ENCODE peak calls at places on chromosomes 3 and 15, in seven cellular contexts. H is GM12878, I is HepG2, T is SK-N-SH, G is K562, S is GM12891, X is H1. P is an unnamed sample.

GRCh38 chr15:58797505-58797904 is 26.4 kb downstream of the MINDY2 start:
- DNase-seq in G (no peak), X (no peak), T (no peak), H (no peak), S (no peak), I (no peak), P (no peak)

GRCh38 chr3:141000691-141001090 is 50.5 kb upstream of the SPSB4 start:
- DNase-seq in S (no peak), I (peak; percentile 13), T (no peak), G (no peak), X (no peak), H (no peak), P (no peak)

GRCh38 chr3:51712511-51712931 is 5.7 kb downstream of the GRM2 start:
- DNase-seq in I (no peak), S (peak; percentile 3), G (no peak), H (no peak), X (peak; percentile 33), T (peak; percentile 15), P (peak; percentile 2)

GRCh38 chr3:25592510-25592968 is 72.2 kb downstream of the TOP2B start:
- DNase-seq in G (peak; percentile 45), S (no peak), H (no peak), X (no peak), T (no peak), I (peak; percentile 74), P (no peak)

GRCh38 chr15:65839354-65839901 is 29.9 kb upstream of the RAB11A start:
- DNase-seq in G (peak; percentile 45), X (no peak), I (no peak), S (no peak), T (no peak), H (no peak), P (no peak)

GRCh38 chr3:8800016-8800415 is 30.6 kb upstream of the OXTR start:
- DNase-seq in X (no peak), I (no peak), G (no peak), H (no peak), T (no peak), S (no peak), P (no peak)

GRCh38 chr15:76913737-76914136 is 8.6 kb upstream of the SCAPER start:
- DNase-seq in G (no peak), H (no peak), X (no peak), T (no peak), I (no peak), S (no peak), P (no peak)

GRCh38 chr3:191237045-191237882 is 38.2 kb downstream of the OSTN start:
- DNase-seq in I (no peak), H (no peak), G (no peak), X (no peak), S (no peak), T (no peak), P (no peak)

GRCh38 chr15:40244961-40245523 is 6.2 kb downstream of the PAK6 start:
- DNase-seq in S (no peak), T (no peak), I (peak; percentile 10), H (no peak), G (no peak), X (no peak), P (no peak)

GRCh38 chr3:121724130-121724529 is 25.4 kb downstream of the GOLGB1 start:
- DNase-seq in X (no peak), S (no peak), G (no peak), I (no peak), T (no peak), H (peak; percentile 57), P (no peak)

DNA sequence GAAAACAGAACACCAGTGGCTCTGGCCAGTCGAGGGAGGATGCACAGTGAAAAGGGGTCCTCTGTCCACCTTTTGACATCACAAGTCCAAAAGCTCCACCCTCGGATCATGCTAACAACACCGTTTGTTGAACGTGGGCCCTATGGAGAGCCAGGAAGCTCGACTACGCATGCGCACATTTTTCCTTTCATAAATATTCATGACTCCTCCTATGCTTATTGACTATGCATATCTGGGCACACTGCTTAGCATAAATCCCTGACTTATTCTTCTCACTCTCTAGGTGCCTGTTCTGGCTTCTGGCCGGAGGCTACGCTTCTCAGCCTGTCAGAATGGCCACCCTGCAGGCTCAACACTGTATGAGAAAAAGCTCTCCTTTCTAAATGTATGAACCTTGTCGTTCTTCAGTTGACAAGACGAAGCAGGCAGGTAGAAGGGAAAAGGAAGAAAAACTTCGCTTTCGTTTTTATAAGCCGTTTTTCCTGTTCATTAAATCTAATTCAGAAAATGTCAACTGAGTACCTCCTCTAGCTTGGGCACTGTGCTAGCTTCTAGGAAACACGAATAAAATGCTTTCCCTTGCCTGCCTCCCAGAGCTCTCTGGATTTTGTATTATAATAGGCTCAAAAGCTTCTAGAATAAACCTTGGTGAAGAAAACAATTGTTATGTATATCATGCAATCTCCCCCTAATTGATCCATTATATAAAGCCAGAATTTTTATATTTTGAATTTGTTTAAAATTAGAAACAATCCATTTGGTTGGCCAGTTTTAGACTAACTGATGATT is 207.8 kb downstream of the ATP10A start:
- DNase-seq in G (no peak), T (no peak), X (no peak), I (no peak), H (no peak), S (no peak), P (no peak)
- TF ChIP-seq TAF1 in G (no peak), T (no peak), X (no peak), I (no peak), H (no peak), S (no peak), P (no peak)

GRCh38 chr3:100561459-100562158 is 47.8 kb upstream of the ADGRG7 start:
- DNase-seq in S (no peak), G (no peak), X (no peak), I (no peak), T (no peak), H (no peak), P (no peak)
- TF ChIP-seq POLR2AphosphoS5 in S (no peak), G (no peak), X (no peak), I (no peak), T (no peak), H (no peak), P (no peak)

GRCh38 chr15:38005949-38006800 is 71.7 kb downstream of the TMCO5A start:
- DNase-seq in X (no peak), S (no peak), G (no peak), H (no peak), T (no peak), I (no peak), P (no peak)

GRCh38 chr15:38004218-38004848 is 69.9 kb downstream of the TMCO5A start:
- DNase-seq in S (no peak), I (no peak), H (no peak), G (no peak), T (no peak), X (no peak), P (no peak)

DNA sequence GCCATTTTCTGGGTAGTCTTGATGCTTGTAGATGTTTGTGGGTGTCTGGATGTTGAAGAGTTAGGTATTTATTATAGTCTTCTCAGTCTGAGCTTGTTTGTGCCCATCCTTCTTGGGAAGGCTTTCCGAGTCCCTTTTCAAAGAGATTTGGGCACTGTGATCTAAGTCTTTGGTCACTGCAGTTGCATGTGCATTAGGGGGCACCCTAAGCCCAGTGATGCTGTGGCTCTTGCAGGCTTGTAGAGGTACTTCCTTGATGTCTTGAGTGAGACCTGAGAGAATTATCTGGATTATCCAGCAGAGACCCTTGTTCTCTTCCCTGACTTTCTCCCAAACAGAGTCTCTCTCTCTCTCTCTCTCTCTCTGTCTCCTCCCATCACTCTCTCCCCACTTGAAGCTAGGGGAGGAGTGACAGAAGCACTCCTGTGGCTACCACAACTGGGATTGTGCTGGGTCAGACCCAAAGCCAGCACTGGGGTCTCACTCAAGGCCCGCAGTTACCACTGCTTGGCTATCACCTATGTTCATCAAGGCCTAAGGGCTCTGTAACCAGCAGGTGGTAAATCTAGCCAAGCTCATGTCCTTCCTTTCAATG is 68.5 kb downstream of the TMCO5A start:
- DNase-seq in T (no peak), S (no peak), G (no peak), I (peak; percentile 49), X (peak; percentile 66), H (peak; percentile 38), P (no peak)
- TF ChIP-seq TAF1 in T (no peak), S (no peak), G (no peak), I (no peak), X (no peak), H (no peak), P (no peak)

GRCh38 chr3:184566441-184567414 is 5.1 kb downstream of the EPHB3 start:
- DNase-seq in H (no peak), S (no peak), T (no peak), I (no peak), X (no peak), G (no peak), P (no peak)

GRCh38 chr3:184563941-184564684 is 2.5 kb downstream of the EPHB3 start:
- DNase-seq in H (no peak), X (no peak), S (no peak), T (no peak), G (no peak), I (no peak), P (no peak)

GRCh38 chr3:184564685-184565385 is 3.2 kb downstream of the EPHB3 start:
- DNase-seq in H (no peak), X (no peak), S (no peak), I (no peak), G (no peak), T (no peak), P (no peak)

GRCh38 chr3:184563569-184563925 is 2.0 kb downstream of the EPHB3 start:
- DNase-seq in H (no peak), S (no peak), T (no peak), G (no peak), X (no peak), I (no peak), P (no peak)

GRCh38 chr3:184565421-184566211 is 4.0 kb downstream of the EPHB3 start:
- DNase-seq in X (no peak), G (no peak), S (no peak), H (no peak), I (no peak), T (peak; percentile 67), P (no peak)
- TF ChIP-seq POLR2AphosphoS5 in X (no peak), G (no peak), S (no peak), H (no peak), I (no peak), T (peak; percentile 27), P (no peak)

P was measured in GM12892.